ENCODE peak calls at places on chromosomes 7 and 10, in five cellular contexts. L, X, C, K and G are unnamed samples.

GRCh38 chr10:16646474-16647059 is 124.9 kb upstream of the C1QL3 start:
- DNase-seq in L (no peak), X (no peak), C (no peak), K (no peak), G (no peak)

GRCh38 chr10:74081192-74081803 is 69.3 kb downstream of the AP3M1 start:
- DNase-seq in L (peak), X (peak), C (peak), K (peak), G (peak)

GRCh38 chr7:143245123-143245522 is 18.1 kb upstream of the GSTK1 start:
- DNase-seq in L (peak), X (no peak), C (no peak), K (no peak), G (peak)

GRCh38 chr10:58152698-58153263 is 114.9 kb downstream of the IPMK start:
- DNase-seq in L (peak), X (peak), C (peak), K (peak), G (peak)

GRCh38 chr10:48885376-48885775 is 54.3 kb downstream of the LRRC18 start:
- DNase-seq in L (peak), X (peak), C (peak), K (peak), G (peak)

GRCh38 chr10:26781797-26782196 is 79.0 kb downstream of the ABI1 start:
- DNase-seq in L (peak), X (no peak), C (no peak), K (no peak), G (peak)

GRCh38 chr7:78702770-78703169 is 750.7 kb downstream of the MAGI2 start:
- DNase-seq in L (peak), X (no peak), C (no peak), K (no peak), G (peak)

GRCh38 chr7:158027646-158028045 is 560.0 kb downstream of the PTPRN2 start:
- DNase-seq in L (no peak), X (no peak), C (no peak), K (no peak), G (no peak)

GRCh38 chr7:99219985-99220384 is 12.1 kb upstream of the KPNA7 start:
- DNase-seq in L (no peak), X (no peak), C (no peak), K (no peak), G (no peak)

GRCh38 chr10:99393036-99393435 is 37.4 kb downstream of the GOT1 start:
- DNase-seq in L (peak), X (no peak), C (no peak), K (no peak), G (peak)

GRCh38 chr10:124721295-124722052 is 22.7 kb downstream of the FAM53B start:
- DNase-seq in L (no peak), X (no peak), C (no peak), K (no peak), G (no peak)

GRCh38 chr7:66050990-66051424 is 24.6 kb upstream of the ASL start:
- DNase-seq in L (peak), X (no peak), C (no peak), K (no peak), G (peak)

GRCh38 chr10:96390460-96390864 is 31.7 kb upstream of the OPALIN start:
- DNase-seq in L (no peak), X (no peak), C (no peak), K (no peak), G (no peak)

GRCh38 chr10:72049969-72050781 is 38.2 kb downstream of the SPOCK2 start:
- DNase-seq in L (no peak), X (peak), C (no peak), K (no peak), G (peak)

GRCh38 chr7:152667900-152668440 is 8.0 kb downstream of the XRCC2 start:
- DNase-seq in L (no peak), X (no peak), C (peak), K (no peak), G (no peak)

GRCh38 chr10:23556727-23557440 is 118.0 kb downstream of the OTUD1 start:
- DNase-seq in L (peak), X (no peak), C (no peak), K (no peak), G (peak)

GRCh38 chr10:79260803-79261740 is 86.2 kb upstream of the PPIF start:
- DNase-seq in L (no peak), X (peak), C (peak), K (no peak), G (no peak)

GRCh38 chr7:10940748-10941358 is 32.8 kb upstream of the PHF14 start:
- DNase-seq in L (peak), X (no peak), C (peak), K (no peak), G (no peak)

GRCh38 chr7:155506854-155507337 is 39.5 kb downstream of the CNPY1 start:
- DNase-seq in L (no peak), X (peak), C (no peak), K (no peak), G (peak)

GRCh38 chr10:4355346-4355745 is 470.7 kb upstream of the AKR1E2 start:
- DNase-seq in L (peak), X (no peak), C (no peak), K (no peak), G (no peak)

GRCh38 chr10:4353059-4353655 is 472.9 kb upstream of the AKR1E2 start:
- DNase-seq in L (no peak), X (no peak), C (no peak), K (no peak), G (peak)

GRCh38 chr10:4354382-4354812 is 471.6 kb upstream of the AKR1E2 start:
- DNase-seq in L (peak), X (no peak), C (no peak), K (peak), G (peak)

GRCh38 chr10:4353964-4354363 is 472.0 kb upstream of the AKR1E2 start:
- DNase-seq in L (peak), X (no peak), C (peak), K (peak), G (peak)

GRCh38 chr10:4359003-4359402 is 467.0 kb upstream of the AKR1E2 start:
- DNase-seq in L (no peak), X (peak), C (no peak), K (no peak), G (no peak)
- H3K9ac ChIP-seq in L (no peak), X (no peak), C (no peak), K (no peak), G (no peak)

DNA sequence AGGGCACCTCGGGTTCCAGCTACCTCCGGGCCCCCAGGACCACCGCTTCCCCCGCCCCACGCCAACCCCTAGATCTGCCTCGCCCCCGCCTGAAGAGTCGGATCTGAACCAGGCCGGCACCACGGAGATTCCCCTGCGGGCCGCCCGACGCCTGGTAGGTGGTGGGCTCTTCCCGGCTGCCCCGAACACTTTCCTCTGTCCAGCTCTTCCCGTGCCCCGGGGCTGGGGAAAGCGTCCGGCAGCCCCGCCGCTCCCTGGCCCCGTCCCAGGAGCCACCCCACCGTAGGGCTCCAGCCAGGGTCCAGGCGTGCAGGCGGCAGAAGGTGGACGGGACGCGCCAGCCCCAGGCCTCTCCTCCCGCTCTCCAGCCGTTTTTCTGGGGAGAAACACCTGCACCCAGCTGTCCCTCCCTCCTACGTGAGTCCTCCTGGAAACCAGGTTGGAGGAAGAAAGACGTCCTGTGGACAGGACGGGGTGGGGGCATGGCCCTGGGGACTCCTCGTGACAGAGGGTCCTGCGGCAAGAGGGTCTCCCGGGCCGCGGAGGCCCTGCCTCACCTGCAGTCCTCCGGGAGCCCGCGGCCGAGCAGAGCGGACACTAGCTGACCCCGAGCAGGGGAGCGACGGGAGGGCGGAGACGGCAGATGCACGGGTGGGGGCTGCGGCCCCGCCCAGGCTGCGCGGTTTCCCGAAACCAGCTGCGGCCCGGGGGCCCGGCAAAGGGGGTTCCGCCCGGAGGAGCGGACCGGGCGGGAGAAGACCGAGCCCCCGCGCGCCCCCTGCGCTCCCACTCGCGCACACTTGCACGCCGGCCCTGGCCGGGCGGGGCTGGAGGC is at the start of gene TMEM176B:
- DNase-seq in L (no peak), X (peak), C (no peak), K (no peak), G (no peak)
- TF ChIP-seq EZH2 in L (no peak), X (peak), C (no peak), K (no peak), G (no peak)

GRCh38 chr10:107986571-107986970 is 822.1 kb upstream of the SORCS1 start:
- DNase-seq in L (no peak), X (no peak), C (no peak), K (no peak), G (peak)
- TF ChIP-seq EZH2phosphoT487 in L (no peak), X (no peak), C (no peak), K (no peak), G (no peak)

DNA sequence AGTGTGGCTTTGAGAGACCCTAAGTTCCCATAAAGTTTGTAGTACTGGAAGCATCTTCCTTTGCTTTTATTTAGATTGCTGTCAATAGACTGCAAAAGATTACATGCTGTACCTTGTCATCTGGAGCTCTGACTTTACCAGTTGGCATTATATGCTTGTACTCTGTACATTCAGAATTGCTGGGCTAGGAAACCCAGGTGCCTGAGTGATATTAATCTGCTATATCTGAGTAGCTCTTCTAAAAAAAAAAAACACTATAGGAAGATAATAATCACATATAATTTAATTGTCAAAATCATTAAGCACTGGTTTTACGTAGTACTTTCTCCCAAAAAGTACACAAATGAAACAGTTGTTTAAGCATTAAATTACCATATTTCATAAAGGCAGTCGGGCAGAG is 12.3 kb downstream of the GATA3 start:
- DNase-seq in L (no peak), X (no peak), C (no peak), K (no peak), G (no peak)
- H3K9ac ChIP-seq in L (no peak), X (no peak), C (no peak), K (no peak), G (no peak)

GRCh38 chr10:112585960-112586359 is 138.9 kb downstream of the VTI1A start:
- DNase-seq in L (no peak), X (no peak), C (no peak), K (no peak), G (peak)
- TF ChIP-seq EZH2 in L (no peak), X (no peak), C (no peak), K (no peak), G (no peak)

DNA sequence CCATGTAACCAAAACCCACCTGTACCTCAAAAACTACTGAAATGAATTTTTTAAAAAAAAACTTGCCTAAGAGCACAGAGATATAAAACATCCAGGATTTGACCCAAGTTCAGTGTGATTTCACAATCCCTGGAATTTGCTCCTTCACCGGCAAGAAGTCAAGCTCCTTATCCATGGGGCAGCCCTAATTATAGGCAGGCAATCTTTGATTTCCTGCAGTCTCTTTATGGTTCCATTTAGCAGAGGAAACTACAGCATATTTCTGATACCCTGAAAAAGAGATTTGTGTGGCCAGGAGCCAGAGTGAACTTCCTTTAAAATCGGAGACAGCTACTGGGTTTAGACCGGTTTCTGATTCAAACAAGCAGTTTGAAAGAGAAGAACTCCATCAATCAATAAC is 154.1 kb downstream of the CALN1 start:
- DNase-seq in L (no peak), X (no peak), C (no peak), K (no peak), G (no peak)
- TF ChIP-seq EZH2phosphoT487 in L (no peak), X (no peak), C (no peak), K (no peak), G (no peak)